ENCODE peak calls at places on chromosomes 11 and 22, in four cellular contexts. J is A549, Z is AG09309, R is body of pancreas. M is an unnamed sample.

GRCh38 chr22:30307026-30307574 is 17.8 kb upstream of the CASTOR1 start:
- DNase-seq in J (no peak), Z (no peak), R (no peak), M (no peak)

GRCh38 chr22:23431337-23432072 is 148.6 kb downstream of the IGLL1 start:
- DNase-seq in J (peak; percentile 28), Z (no peak), R (no peak), M (peak; percentile 6)

GRCh38 chr11:134071766-134072403 is 3.0 kb downstream of the JAM3 start:
- DNase-seq in J (no peak), Z (no peak), R (no peak), M (no peak)

GRCh38 chr11:41845066-41845465 is 385.6 kb upstream of the LRRC4C start:
- DNase-seq in J (no peak), Z (no peak), R (no peak), M (no peak)

GRCh38 chr11:94676769-94677168 is 91.4 kb upstream of the AMOTL1 start:
- DNase-seq in J (no peak), Z (no peak), R (no peak), M (no peak)

GRCh38 chr11:93493252-93493897 is 49.8 kb downstream of the SMCO4 start:
- DNase-seq in J (no peak), Z (no peak), R (peak; percentile 39), M (no peak)

GRCh38 chr22:27842994-27843431 is 41.5 kb upstream of the MN1 start:
- DNase-seq in J (no peak), Z (peak; percentile 44), R (no peak), M (peak; percentile 59)

GRCh38 chr22:20429254-20430100 is 8.1 kb downstream of the SCARF2 start:
- DNase-seq in J (no peak), Z (no peak), R (peak; percentile 60), M (no peak)

GRCh38 chr22:31870890-31871289 is 73.4 kb upstream of the YWHAH start:
- DNase-seq in J (peak; percentile 74), Z (peak; percentile 61), R (no peak), M (peak; percentile 79)

GRCh38 chr11:15276616-15277015 is 161.9 kb downstream of the INSC start:
- DNase-seq in J (no peak), Z (no peak), R (no peak), M (peak; percentile 27)

GRCh38 chr11:129740877-129741276 is 74.8 kb upstream of the TMEM45B start:
- DNase-seq in J (no peak), Z (no peak), R (no peak), M (no peak)

GRCh38 chr11:86061483-86061882 is 7.4 kb downstream of the PICALM start:
- DNase-seq in J (no peak), Z (no peak), R (no peak), M (no peak)

GRCh38 chr11:89613916-89614315 is 96.2 kb upstream of the TRIM77 start:
- DNase-seq in J (no peak), Z (no peak), R (no peak), M (no peak)

GRCh38 chr11:89608234-89608966 is 101.7 kb upstream of the TRIM77 start:
- DNase-seq in J (no peak), Z (no peak), R (no peak), M (no peak)

DNA sequence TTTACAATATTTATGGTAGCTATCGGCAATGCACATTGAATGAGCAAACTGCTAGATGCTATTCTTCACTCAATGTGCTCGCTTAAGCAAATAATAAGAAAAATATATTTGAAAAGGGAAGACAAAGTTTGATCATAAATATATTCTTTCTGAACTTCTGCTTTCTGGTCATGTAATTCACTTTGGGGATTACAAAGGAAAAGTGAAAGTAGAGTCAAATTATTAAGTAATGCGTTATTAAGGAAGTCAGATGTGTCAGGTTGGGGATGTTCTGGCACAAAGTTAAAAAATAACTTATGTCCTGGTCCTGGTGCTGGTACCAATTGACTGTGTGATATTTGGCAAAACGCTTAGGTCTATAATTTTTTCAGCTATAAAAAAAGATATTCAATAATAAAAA is 98.0 kb upstream of the TRIM77 start:
- DNase-seq in J (no peak), Z (no peak), R (no peak), M (no peak)
- H3K4me3 ChIP-seq in J (no peak overlapping the region), Z (no peak overlapping the region), R (no peak overlapping the region), M (no peak overlapping the region)

DNA sequence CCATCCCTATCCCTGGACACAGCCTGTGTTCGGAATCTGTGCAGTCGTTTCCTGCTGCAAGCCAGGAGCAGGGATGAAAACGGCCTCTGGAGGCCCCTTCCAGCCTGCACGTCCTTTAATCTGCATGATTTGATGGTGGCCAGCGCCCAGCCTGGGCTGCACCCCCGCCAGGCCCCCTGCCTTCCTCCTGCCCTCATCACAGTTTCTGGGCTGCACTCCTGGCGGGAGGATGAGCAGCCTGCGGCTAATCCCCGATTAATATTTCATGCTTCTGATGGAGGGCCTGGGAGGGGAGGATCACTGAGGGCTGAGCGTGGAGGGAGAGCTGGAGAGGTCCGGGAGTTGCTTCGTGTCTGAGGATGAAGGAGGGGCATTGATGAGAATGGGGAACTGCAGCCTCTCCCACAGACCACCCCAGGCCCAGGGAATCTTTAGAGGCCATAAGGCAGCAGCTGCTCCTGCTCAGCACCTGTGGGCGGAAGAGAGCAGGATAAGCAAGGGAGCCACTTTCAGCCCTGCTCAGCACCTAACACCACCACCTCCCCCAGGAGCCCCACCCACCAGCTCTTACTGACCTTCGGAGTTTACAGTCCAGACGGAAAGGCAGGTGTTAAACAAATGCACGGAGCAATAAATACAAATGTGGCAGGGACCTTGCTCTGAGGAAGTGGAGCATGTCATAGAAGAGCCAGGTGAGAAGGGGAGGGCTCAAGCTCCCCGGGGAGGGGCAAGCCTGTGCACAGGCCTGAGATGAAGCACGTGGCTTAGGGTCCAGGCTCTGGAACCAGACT is 135.0 kb upstream of the NECTIN1 start:
- DNase-seq in J (no peak), Z (no peak), R (no peak), M (no peak)
- TF ChIP-seq CTCF in J (no peak), Z (no peak), R (no peak), M (no peak)

GRCh38 chr22:33674357-33674756 is 245.9 kb downstream of the LARGE1 start:
- DNase-seq in J (no peak), Z (no peak), R (no peak), M (no peak)
- H3K4me3 ChIP-seq in J (no peak overlapping the region), Z (no peak overlapping the region), R (no peak overlapping the region), M (no peak overlapping the region)

DNA sequence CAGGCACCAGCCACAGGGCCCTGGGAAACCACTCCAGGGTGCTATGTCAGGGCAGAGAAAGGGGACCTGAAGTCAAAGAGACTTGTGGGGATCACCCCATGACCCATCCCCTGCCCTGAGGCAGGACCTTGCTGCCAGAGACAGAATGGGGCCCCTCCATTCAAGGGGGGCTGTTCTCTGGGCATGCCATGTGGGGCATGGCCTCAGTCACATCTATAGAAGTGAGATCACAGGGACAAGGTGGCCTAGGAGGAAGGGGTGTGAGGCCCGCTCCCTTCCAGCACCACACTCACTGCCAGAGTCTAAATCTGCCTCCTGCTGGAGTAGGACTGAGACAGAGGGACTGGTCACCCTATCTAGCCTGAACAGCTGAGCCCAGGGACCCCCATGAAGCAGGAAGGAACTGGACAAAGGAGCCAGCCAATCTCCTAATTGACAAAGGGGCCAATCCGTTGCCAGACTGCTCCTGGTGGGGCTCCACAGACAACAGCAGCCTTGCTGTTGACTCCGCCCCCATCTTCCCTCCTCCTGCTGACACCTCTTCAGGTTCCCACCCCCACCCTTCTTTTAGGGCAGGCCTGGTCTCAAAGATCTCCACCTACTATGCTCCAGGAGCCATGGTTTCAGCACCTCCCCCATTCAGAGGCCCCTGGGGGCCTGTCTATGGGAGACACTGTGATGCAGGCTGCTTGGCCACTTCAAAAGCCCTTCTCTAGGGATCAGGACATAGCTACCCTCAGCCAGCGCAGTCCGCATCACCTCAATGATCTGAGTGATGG is 26.0 kb downstream of the NEAT1 start:
- DNase-seq in J (peak; percentile 64), Z (no peak), R (peak; percentile 49), M (peak; percentile 66)
- TF ChIP-seq CTCF in J (no peak), Z (no peak), R (no peak), M (no peak)

DNA sequence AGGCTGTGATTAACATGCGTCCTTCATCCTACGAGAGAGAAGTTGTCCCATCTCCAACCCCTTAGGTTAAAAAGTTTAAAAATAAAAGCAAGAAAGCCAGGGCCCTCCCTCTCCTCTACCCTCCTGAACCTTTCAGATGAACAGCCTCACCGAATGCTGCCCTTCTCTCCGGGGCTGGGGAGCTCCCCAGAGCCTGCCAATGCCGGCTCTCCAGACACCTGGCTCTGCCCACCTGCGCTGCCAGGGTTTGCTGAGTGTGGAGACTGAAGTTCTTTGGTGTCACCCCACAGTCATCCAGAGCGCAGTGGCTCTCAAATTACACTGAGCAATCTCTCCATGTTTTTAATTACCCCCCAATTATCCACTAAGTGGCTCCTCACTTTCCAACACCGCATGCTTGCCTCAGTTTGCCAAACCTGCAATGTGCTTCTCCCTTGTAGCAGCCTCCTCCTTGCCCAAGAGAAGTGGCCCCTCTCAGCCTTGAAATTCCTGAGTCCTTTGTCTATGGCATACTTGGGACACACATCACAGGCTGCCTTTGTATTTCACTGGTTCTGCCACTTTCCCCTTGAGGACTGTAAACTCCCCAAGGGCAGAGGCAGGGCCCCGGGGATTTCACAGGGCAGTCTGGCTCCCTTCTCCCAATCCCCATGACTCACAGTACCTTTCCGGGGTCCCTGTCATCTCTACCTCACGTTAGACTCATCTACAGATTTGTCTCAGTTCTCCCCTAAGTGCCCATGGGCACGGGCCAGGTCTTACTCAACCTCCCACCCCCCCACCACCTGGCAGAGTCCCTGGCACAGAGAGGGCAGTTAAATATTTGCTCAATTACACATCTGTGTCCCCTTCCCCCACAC is 2.0 kb downstream of the MYH9 start:
- DNase-seq in J (peak; percentile 48), Z (no peak), R (peak; percentile 95), M (peak; percentile 77)
- H3K4me3 ChIP-seq in J (peak overlapping the region; percentile 100), Z (peak overlapping the region; percentile 88), R (peak overlapping the region; percentile 59), M (peak overlapping the region; percentile 84)

GRCh38 chr11:32864555-32864954 is 28.1 kb upstream of the QSER1 start:
- DNase-seq in J (no peak), Z (no peak), R (no peak), M (no peak)
- TF ChIP-seq CTCF in J (no peak), Z (no peak), R (no peak), M (no peak)

DNA sequence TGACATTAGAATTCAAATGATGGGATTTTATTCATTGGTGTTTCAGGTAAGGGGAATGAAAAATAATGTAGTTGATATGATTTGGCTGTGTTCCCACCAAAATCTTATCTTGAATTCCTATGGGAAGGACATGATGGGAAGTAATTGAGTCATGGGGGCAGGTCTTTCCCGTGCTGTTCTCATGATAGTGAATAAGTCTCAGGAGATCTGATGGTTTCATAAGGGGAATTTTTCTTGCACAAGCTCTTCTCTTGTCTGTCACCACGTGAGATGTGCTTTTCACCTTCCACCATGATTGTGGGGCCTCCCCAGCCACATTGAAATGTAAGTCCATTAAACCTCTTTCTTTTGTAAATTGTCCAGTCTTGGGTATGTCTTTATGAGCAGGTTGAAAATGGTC is 268.6 kb upstream of the CHORDC1 start:
- DNase-seq in J (no peak), Z (no peak), R (no peak), M (no peak)
- H3K4me3 ChIP-seq in J (no peak overlapping the region), Z (no peak overlapping the region), R (no peak overlapping the region), M (no peak overlapping the region)

DNA sequence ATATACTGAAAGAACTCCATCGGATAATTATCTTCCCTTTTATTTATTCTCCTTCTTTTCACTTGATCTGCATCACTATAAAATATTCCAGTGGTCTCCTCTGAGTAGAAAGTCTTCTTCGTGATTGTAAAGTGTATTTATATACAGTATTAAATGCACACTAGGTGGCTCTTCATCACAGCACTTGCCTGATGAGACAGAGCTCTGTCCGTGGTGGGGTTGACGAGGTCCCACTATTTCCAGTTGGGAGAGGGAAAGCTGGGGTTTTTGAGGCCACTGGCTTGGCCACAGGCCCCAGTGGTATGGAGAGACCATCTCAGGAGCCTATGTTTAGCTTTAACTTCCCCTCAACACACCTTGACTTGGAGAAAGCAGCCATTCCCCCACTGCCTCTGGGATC is 31.6 kb upstream of the ZBTB16 start:
- DNase-seq in J (no peak), Z (no peak), R (no peak), M (peak; percentile 40)
- TF ChIP-seq CTCF in J (no peak), Z (peak; percentile 6), R (no peak), M (no peak)